ENCODE peak calls at places on chromosomes 12 and 14, in five cellular contexts. M is tibial nerve, E is uterus, K is adrenal gland, F is right lobe of liver. L is an unnamed sample.

GRCh38 chr14:103872492-103873113 is 25.2 kb upstream of the PPP1R13B start:
- DNase-seq in M (no peak), E (no peak), K (no peak), F (no peak), L (no peak)

GRCh38 chr14:55841625-55842024 is 261.6 kb downstream of the KTN1 start:
- DNase-seq in M (no peak), E (no peak), K (no peak), F (no peak), L (no peak)

GRCh38 chr14:101069666-101070362 is 166.3 kb upstream of the RTL1 start:
- DNase-seq in M (peak; percentile 4), E (peak; percentile 9), K (peak; percentile 7), F (peak; percentile 21), L (peak; percentile 5)

GRCh38 chr12:11785722-11786121 is 136.2 kb downstream of the ETV6 start:
- DNase-seq in M (no peak), E (no peak), K (no peak), F (no peak), L (no peak)

GRCh38 chr12:53770281-53770680 is 18.5 kb upstream of the CISTR start:
- DNase-seq in M (no peak), E (no peak), K (no peak), F (no peak), L (no peak)

GRCh38 chr12:62995097-62995496 is 60.1 kb upstream of the PPM1H start:
- DNase-seq in M (no peak), E (no peak), K (no peak), F (no peak), L (no peak)

GRCh38 chr14:31340297-31341063 is 79.9 kb downstream of the HEATR5A start:
- DNase-seq in M (no peak), E (no peak), K (no peak), F (no peak), L (no peak)

GRCh38 chr14:75471059-75471458 is 43.2 kb downstream of the JDP2 start:
- DNase-seq in M (no peak), E (no peak), K (no peak), F (no peak), L (no peak)

GRCh38 chr14:101187816-101188570 is 284.5 kb upstream of the RTL1 start:
- DNase-seq in M (no peak), E (peak; percentile 13), K (no peak), F (no peak), L (no peak)

GRCh38 chr12:108103087-108103486 is 26.0 kb upstream of the WSCD2 start:
- DNase-seq in M (no peak), E (no peak), K (no peak), F (no peak), L (no peak)

GRCh38 chr14:64788706-64789105 is 84.5 kb downstream of the PLEKHG3 start:
- DNase-seq in M (no peak), E (no peak), K (peak; percentile 66), F (no peak), L (no peak)

GRCh38 chr14:36662543-36663403 is 1.1 kb downstream of the PAX9 start:
- DNase-seq in M (no peak), E (no peak), K (no peak), F (no peak), L (no peak)

GRCh38 chr14:94761348-94761998 is 8.4 kb downstream of the GSC start:
- DNase-seq in M (peak; percentile 25), E (no peak), K (no peak), F (no peak), L (no peak)

GRCh38 chr12:6372403-6373003 is 2.9 kb downstream of the SCNN1A start:
- DNase-seq in M (no peak), E (no peak), K (no peak), F (no peak), L (peak; percentile 17)

GRCh38 chr12:126944684-126945083 is 1322.3 kb upstream of the TMEM132C start:
- DNase-seq in M (no peak), E (no peak), K (no peak), F (no peak), L (no peak)

GRCh38 chr14:60803871-60804270 is 69.3 kb downstream of the MNAT1 start:
- DNase-seq in M (no peak), E (no peak), K (no peak), F (no peak), L (no peak)

GRCh38 chr12:4899361-4899760 is 10.3 kb upstream of the KCNA1 start:
- DNase-seq in M (no peak), E (no peak), K (no peak), F (no peak), L (no peak)

GRCh38 chr12:130079254-130079653 is 83.0 kb upstream of the FZD10 start:
- DNase-seq in M (no peak), E (no peak), K (no peak), F (no peak), L (no peak)

GRCh38 chr14:38731962-38732361 is 371.1 kb downstream of the SEC23A start:
- DNase-seq in M (no peak), E (no peak), K (no peak), F (no peak), L (no peak)

GRCh38 chr14:81384900-81385299 is 15.2 kb downstream of the STON2 start:
- DNase-seq in M (no peak), E (no peak), K (no peak), F (no peak), L (no peak)

GRCh38 chr12:93790472-93791152 is 113.4 kb downstream of the CRADD start:
- DNase-seq in M (no peak), E (no peak), K (no peak), F (no peak), L (no peak)

GRCh38 chr12:94805749-94806148 is 155.4 kb upstream of the TMCC3 start:
- DNase-seq in M (no peak), E (no peak), K (no peak), F (no peak), L (no peak)

DNA sequence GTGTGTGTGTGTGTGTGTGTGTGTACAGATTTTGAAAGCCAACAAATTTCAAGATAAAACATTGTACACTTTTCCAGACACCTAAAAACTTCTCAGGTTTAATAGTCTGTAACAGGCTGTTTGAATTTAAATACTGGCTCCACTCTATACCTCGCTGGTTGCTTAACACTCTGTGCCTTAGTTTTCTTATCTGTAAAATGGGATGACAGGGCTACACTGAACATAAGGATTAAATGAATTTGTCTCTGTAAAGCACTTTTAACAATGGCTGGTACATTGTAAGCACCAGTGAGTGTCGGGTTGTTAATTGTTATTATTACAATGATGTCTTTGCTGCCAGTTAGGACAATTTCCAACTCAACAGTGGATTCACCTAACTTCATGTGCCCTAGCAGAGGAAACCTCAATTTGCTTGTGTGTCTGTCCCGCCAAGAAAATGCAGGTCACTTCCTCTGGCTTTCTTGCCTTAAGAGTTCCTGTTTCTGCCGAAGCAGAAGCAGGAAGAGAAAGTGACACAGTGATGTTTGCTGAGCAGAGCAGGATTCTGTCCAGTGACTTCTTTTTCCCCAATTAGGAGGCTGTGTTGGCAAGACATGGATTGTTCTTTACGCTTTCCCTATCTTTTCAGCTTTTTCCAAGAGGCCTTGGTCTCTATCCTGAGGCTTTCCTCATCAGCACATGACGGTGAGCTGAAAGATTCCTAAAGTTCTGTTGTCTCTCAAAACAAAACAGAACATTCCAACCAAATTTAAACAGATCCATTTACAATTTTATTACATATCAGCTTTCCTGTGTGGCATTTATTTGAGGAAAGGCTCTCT is 154.1 kb upstream of the ATP2B1 start:
- DNase-seq in M (no peak), E (no peak), K (peak; percentile 30), F (no peak), L (no peak)
- TF ChIP-seq POLR2A in M (no peak), E (no peak), K (no peak), F (no peak), L (no peak)

GRCh38 chr14:25411933-25412757 is 362.2 kb upstream of the STXBP6 start:
- DNase-seq in M (no peak), E (no peak), K (no peak), F (no peak), L (no peak)

GRCh38 chr14:25406818-25407217 is 356.9 kb upstream of the STXBP6 start:
- DNase-seq in M (no peak), E (no peak), K (peak; percentile 26), F (no peak), L (no peak)
- TF ChIP-seq POLR2A in M (no peak), E (no peak), K (no peak), F (no peak), L (no peak)

DNA sequence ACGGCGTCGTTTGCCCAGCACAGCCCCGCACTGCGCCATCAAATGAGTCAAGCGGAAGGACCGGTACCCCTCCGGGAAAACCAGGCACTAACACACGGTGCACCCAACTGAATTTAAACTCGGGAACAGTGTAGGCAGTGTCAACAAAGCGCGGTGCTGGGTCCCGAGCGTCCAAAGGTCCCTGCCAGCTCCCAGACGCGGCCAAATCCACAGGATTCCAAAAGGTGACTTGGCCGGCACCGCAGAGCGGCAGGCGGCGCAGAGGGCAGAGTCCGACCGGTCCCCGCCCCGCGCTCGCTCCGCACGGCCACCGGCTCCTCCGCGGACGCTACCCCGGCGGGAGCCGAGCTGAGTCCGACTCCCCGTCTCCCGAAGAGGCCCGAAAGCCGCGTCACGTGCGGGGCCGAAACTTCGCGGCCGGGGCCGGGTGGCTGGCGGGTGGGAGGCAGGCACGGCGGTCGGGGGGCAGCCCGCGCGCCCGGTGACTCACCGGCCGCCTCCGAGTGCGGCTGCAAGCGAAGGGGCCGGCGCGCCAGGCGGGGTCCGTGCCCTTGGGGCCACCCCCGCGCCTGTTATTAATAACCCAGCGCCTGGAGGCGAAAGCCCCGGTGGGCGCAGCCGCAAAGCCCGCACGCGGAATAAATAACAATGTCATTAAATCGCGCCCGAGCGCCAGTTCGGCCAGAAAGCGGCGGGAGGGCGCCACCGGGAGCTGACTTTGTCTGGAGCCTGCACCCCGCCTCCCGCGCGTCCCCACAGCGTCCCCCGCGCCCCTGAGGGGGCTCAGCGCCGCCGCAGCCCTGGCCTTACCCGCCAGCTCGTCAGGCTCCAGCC is 823 bp downstream of the DENND5B start:
- DNase-seq in M (peak; percentile 17), E (peak; percentile 60), K (peak; percentile 82), F (peak; percentile 92), L (peak; percentile 65)
- TF ChIP-seq POLR2A in M (no peak), E (no peak), K (no peak), F (peak; percentile 76), L (peak; percentile 4)

DNA sequence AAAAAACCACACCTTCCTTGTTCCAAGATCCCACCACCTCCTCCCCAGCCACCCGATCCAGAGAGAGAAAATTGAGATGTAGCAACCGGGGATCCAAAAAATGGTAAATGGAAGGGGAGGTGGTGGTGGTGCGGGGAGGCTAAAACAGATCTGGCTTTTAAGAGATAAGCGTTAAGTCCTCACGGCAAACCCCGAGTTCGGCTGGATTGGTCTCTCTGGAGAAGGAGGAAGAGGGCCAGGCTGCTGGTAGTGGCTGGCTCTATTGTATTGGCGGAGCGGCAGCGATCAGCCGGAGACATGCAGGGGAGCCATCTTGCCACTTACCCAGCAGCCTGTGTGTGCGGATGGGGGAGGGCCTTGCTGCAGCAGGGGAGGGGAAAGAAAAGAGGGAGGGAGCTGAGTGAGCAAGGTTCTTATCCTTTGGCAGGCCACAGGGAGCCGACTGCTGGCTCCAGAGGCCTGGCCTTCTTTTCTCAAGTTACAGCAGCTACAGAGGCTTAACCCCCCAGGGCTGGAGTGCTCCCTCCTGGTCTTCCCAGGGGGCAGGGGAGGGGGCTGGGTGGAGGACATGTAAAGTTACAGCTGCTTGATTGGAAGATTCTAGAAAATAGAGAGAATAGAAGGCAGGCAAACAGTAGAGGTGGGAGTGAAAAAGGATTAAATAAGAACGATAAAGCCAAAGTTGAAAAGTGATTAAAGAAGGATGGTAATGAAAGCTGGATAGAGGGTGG is 14.1 kb upstream of the CDH24 start:
- DNase-seq in M (peak; percentile 65), E (peak; percentile 84), K (peak; percentile 93), F (peak; percentile 87), L (peak; percentile 83)
- TF ChIP-seq POLR2A in M (peak; percentile 51), E (peak; percentile 48), K (peak; percentile 21), F (peak; percentile 62), L (no peak)

DNA sequence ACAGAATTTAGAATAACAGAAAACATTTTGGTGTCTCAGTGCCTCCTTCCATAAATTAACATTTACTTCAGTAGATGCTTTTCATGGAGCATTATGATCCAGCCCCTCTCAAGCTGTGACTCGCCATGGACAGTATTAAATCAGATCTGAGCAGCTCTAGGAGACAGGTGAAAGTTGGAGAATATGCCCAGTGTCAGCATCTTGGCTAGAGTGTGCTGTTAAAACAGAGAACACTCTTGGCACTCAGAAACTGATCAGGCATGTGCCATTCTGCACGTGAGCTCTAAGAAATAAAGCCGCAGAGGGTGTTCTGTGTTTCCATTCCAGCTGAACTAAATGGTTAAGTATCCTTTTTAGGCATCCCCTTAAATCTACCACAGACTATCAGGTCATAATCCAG is 68.0 kb downstream of the DIP2B start:
- DNase-seq in M (no peak), E (no peak), K (no peak), F (no peak), L (no peak)
- TF ChIP-seq POLR2A in M (no peak), E (no peak), K (no peak), F (no peak), L (no peak)

L was measured in ovary.